ENCODE peak calls at places on chromosomes 2 and 18, in five cellular contexts. M, F, R, A and G are unnamed samples. For H3K9me3, the result is how much of the 10 kb centered on the place peaks cover.

GRCh38 chr2:11465485-11466306 is at the start of gene E2F6:
- DNase-seq in M (peak), F (peak), R (peak), A (peak), G (peak)

GRCh38 chr2:3403587-3404334 is 24.3 kb downstream of the TRAPPC12 start:
- DNase-seq in M (no peak), F (no peak), R (no peak), A (no peak), G (no peak)

GRCh38 chr2:70999362-70999761 is 4.7 kb upstream of the TEX261 start:
- DNase-seq in M (no peak), F (no peak), R (no peak), A (no peak), G (no peak)

GRCh38 chr2:173983414-173983871 is 18.3 kb upstream of the SP3 start:
- DNase-seq in M (no peak), F (no peak), R (no peak), A (no peak), G (no peak)

GRCh38 chr2:128511731-128512663 is 193.3 kb upstream of the HS6ST1 start:
- DNase-seq in M (no peak), F (peak), R (no peak), A (no peak), G (no peak)

GRCh38 chr2:105397959-105398521 is 811 bp downstream of the FHL2 start:
- DNase-seq in M (peak), F (no peak), R (no peak), A (no peak), G (no peak)

GRCh38 chr2:100321881-100322820 is at the start of gene LONRF2:
- DNase-seq in M (peak), F (peak), R (no peak), A (peak), G (no peak)

GRCh38 chr2:3642521-3643215 is 15.3 kb upstream of the ALLC start:
- DNase-seq in M (no peak), F (peak), R (peak), A (no peak), G (no peak)

GRCh38 chr2:129144082-129144791 is 825.6 kb upstream of the HS6ST1 start:
- DNase-seq in M (peak), F (no peak), R (no peak), A (no peak), G (no peak)

GRCh38 chr2:128272586-128273468 is 45.8 kb downstream of the HS6ST1 start:
- DNase-seq in M (no peak), F (peak), R (peak), A (no peak), G (no peak)

GRCh38 chr2:37560863-37561614 is 110.4 kb downstream of the CDC42EP3 start:
- DNase-seq in M (peak), F (no peak), R (no peak), A (no peak), G (no peak)

GRCh38 chr18:24633121-24633520 is 172.7 kb downstream of the HRH4 start:
- DNase-seq in M (no peak), F (no peak), R (no peak), A (no peak), G (no peak)

GRCh38 chr2:241961454-241961853 is 91.9 kb downstream of the RTP5 start:
- DNase-seq in M (no peak), F (no peak), R (peak), A (no peak), G (no peak)

GRCh38 chr2:197191948-197192338 is 118.6 kb downstream of the ANKRD44 start:
- DNase-seq in M (no peak), F (no peak), R (no peak), A (no peak), G (peak)

GRCh38 chr2:73759287-73759764 is 20.6 kb downstream of the DUSP11 start:
- DNase-seq in M (no peak), F (no peak), R (no peak), A (no peak), G (no peak)

GRCh38 chr2:65737452-65738011 is 305.1 kb upstream of the SPRED2 start:
- DNase-seq in M (no peak), F (no peak), R (no peak), A (no peak), G (no peak)

GRCh38 chr2:178523596-178524134 is 43.4 kb downstream of the PLEKHA3 start:
- DNase-seq in M (peak), F (no peak), R (no peak), A (no peak), G (no peak)

GRCh38 chr2:176827269-176827668 is 385.3 kb upstream of the HNRNPA3 start:
- DNase-seq in M (no peak), F (no peak), R (no peak), A (no peak), G (no peak)

GRCh38 chr2:195677884-195678283 is 20.9 kb downstream of the SLC39A10 start:
- DNase-seq in M (no peak), F (no peak), R (no peak), A (no peak), G (no peak)

GRCh38 chr18:24631238-24632025 is 171.0 kb downstream of the HRH4 start:
- DNase-seq in M (no peak), F (no peak), R (no peak), A (peak), G (no peak)

GRCh38 chr2:393711-394696 is 106.1 kb upstream of the ALKAL2 start:
- DNase-seq in M (peak), F (no peak), R (peak), A (no peak), G (peak)

GRCh38 chr2:228581731-228582130 is 400.2 kb upstream of the SPHKAP start:
- DNase-seq in M (no peak), F (no peak), R (no peak), A (no peak), G (no peak)

DNA sequence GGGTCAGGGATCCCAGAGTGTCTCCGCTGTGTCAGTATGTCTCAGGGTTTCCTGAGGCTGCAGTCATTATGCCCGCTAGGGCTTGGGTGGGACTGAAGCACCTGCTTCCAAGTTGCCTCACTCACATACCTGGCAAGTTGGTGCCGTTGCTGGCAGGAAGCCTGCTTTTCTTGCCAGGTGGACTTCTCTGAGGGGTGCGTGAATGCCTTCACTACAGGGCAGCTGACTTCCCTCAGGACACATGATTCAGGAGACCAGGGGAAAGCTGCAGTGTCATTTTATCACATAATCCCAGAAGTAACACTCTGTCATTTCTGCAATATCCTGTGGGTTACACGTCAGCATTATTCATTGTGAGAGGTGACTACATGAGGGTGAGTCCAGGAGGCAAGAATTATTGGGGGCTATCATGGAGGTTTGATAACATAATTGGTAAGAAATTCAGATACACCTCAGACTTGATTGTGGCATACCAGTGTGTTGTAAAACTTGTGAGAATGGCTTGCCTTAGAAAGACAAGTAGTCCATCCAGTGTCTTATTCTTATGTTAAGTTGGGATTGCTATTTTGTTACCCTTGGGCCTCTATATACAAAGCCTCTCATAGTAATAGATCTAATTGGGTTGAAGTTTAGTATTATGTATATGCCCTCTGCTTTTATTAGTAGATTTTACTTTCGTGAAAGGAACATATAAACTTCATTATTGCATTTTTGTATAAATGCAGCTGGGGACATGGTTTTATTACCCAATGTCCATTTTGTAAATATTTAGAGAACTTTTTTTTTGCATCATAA is 44.1 kb downstream of the NEDD4L start:
- DNase-seq in M (peak), F (no peak), R (peak), A (no peak), G (no peak)
- H3K9me3 ChIP-seq in M (under half), F (under half), R (under half), A (under half), G (under half)

GRCh38 chr2:22326250-22326649 is 1058.7 kb upstream of the KLHL29 start:
- DNase-seq in M (no peak), F (no peak), R (no peak), A (no peak), G (no peak)

DNA sequence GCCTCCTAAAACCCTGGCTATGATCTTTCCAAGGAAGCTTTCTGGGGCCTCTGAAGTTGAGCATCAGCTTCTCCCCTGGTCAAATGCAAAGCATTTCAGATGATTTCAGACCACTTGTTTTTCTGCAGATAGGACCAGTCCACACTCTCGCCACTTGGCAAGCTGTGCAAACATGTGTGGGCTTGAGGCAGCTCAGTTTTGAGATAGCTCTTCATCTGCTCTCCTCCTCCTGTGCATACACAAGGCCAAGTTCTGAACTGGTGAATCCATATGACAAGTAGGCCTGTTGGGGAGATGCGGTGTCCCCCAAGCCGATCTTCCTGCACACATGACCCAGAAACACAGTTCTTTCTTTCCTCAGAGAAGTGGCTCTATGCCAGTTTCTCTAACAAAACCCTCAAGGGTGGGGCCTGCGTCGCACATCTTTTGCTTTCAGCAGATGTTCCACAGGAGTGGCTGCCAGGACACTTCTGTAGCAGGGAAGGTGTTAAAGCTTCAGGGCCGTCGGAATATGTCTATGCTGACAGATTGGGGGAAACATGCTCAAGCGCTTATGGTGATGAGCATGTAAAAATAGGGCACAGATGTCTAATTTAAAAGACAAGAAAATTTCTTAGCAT is 1055.8 kb upstream of the KLHL29 start:
- DNase-seq in M (no peak), F (no peak), R (no peak), A (no peak), G (no peak)
- H3K9me3 ChIP-seq in M (under half), F (under half), R (under half), A (under half), G (under half)

DNA sequence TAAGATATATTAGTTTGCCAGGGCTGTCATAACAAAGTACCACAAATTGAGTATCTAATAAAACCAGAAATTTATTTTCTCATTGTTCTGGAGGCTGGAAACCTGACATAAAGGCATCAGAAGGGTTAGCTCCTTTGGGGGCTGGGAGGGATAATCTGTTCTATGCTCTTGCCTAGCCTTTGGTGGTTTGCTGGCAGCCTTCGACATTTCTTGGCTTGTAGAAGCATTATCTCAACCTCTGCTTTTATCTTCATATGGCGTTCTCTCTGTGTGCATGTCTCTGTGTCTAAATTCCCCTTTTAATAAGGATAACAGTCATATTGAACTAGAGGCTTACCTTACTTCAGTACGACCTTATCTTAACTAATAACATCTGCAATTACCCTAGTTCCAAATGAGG is 22.8 kb upstream of the NT5C1B start:
- DNase-seq in M (no peak), F (no peak), R (no peak), A (no peak), G (no peak)
- H3K9me3 ChIP-seq in M (under half), F (under half), R (under half), A (under half), G (under half)

DNA sequence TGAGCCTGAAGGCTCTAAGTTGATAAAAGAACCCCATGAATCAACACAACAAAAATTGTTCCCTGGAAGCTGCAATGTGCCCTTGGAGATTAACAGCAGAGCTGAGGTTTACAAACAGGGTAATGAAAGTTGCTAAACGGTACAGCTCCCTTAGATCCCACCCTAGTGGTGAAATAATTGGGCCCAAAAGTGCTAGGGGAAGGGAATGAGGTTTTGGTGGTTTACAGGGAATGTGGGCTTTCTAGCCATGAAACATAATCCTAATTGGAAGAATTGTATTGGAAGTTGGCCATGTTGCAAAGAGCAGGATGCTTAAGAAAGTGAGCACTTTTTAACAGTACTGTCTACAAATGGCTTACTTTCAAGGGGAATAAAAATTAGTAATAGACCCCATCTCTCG is 180.2 kb upstream of the SMIM21 start:
- DNase-seq in M (no peak), F (no peak), R (no peak), A (no peak), G (no peak)
- H3K9me3 ChIP-seq in M (under half), F (under half), R (under half), A (under half), G (under half)

GRCh38 chr18:63969965-63970802 is at the start of gene SERPINB8:
- DNase-seq in M (peak), F (peak), R (peak), A (peak), G (peak)
- H3K9me3 ChIP-seq in M (under half), F (under half), R (under half), A (under half), G (under half)

GRCh38 chr2:125398738-125399473 is 1257.1 kb upstream of the GYPC start:
- DNase-seq in M (no peak), F (no peak), R (no peak), A (no peak), G (no peak)
- H3K9me3 ChIP-seq in M (under half), F (under half), R (under half), A (under half), G (under half)

GRCh38 chr2:52608030-52608429 is 1159.6 kb upstream of the CHAC2 start:
- DNase-seq in M (no peak), F (no peak), R (no peak), A (no peak), G (no peak)

GRCh38 chr2:52613064-52613463 is 1154.5 kb upstream of the CHAC2 start:
- DNase-seq in M (no peak), F (no peak), R (no peak), A (no peak), G (no peak)

GRCh38 chr2:52611757-52612156 is 1155.8 kb upstream of the CHAC2 start:
- DNase-seq in M (no peak), F (no peak), R (no peak), A (no peak), G (no peak)
- H3K9me3 ChIP-seq in M (under half), F (under half), R (under half), A (under half), G (under half)

GRCh38 chr18:35828591-35828990 is 143.9 kb upstream of the RMP24 start:
- DNase-seq in M (no peak), F (no peak), R (no peak), A (no peak), G (no peak)
- H3K9me3 ChIP-seq in M (under half), F (under half), R (under half), A (under half), G (under half)

GRCh38 chr2:76314621-76315020 is 603.9 kb upstream of the GCFC2 start:
- DNase-seq in M (no peak), F (no peak), R (no peak), A (no peak), G (no peak)
- H3K9me3 ChIP-seq in M (under half), F (under half), R (under half), A (under half), G (under half)

GRCh38 chr2:10389596-10389995 is 58.5 kb downstream of the ODC1 start:
- DNase-seq in M (no peak), F (no peak), R (peak), A (no peak), G (no peak)
- H3K9me3 ChIP-seq in M (under half), F (under half), R (under half), A (under half), G (under half)